ENCODE peak calls at places on chromosome 9, in six cellular contexts. One of them, this sample, is unnamed.

GRCh38 chr9:18543406-18543965 is 69.5 kb downstream of the ADAMTSL1 start:
- DNase-seq in tibial artery: no peak
- DNase-seq in uterus: peak; percentile 67
- DNase-seq in A549: no peak
- DNase-seq in body of pancreas: no peak
- DNase-seq in transverse colon: no peak
- DNase-seq in this sample: no peak

GRCh38 chr9:36332006-36332405 is 68.1 kb downstream of the RNF38 start:
- DNase-seq in tibial artery: no peak
- DNase-seq in uterus: no peak
- DNase-seq in transverse colon: no peak
- DNase-seq in A549: no peak
- DNase-seq in body of pancreas: no peak
- DNase-seq in this sample: no peak

GRCh38 chr9:84140535-84141101 is 160.0 kb downstream of the RMI1 start:
- DNase-seq in uterus: no peak
- DNase-seq in transverse colon: peak; percentile 74
- DNase-seq in body of pancreas: no peak
- DNase-seq in A549: no peak
- DNase-seq in tibial artery: no peak
- DNase-seq in this sample: peak; percentile 81

GRCh38 chr9:892123-892522 is 50.6 kb downstream of the DMRT1 start:
- DNase-seq in transverse colon: no peak
- DNase-seq in tibial artery: no peak
- DNase-seq in uterus: no peak
- DNase-seq in A549: no peak
- DNase-seq in body of pancreas: no peak
- DNase-seq in this sample: peak; percentile 62

GRCh38 chr9:133600747-133601146 is 8.4 kb downstream of the FAM163B start:
- DNase-seq in A549: no peak
- DNase-seq in tibial artery: no peak
- DNase-seq in body of pancreas: no peak
- DNase-seq in uterus: no peak
- DNase-seq in transverse colon: no peak
- DNase-seq in this sample: no peak

GRCh38 chr9:118325757-118326156 is 621.6 kb downstream of the TLR4 start:
- DNase-seq in A549: no peak
- DNase-seq in body of pancreas: no peak
- DNase-seq in uterus: no peak
- DNase-seq in transverse colon: no peak
- DNase-seq in tibial artery: no peak
- DNase-seq in this sample: no peak

GRCh38 chr9:98010450-98010849 is 27.3 kb downstream of the ANP32B start:
- DNase-seq in body of pancreas: no peak
- DNase-seq in uterus: no peak
- DNase-seq in transverse colon: peak; percentile 51
- DNase-seq in A549: no peak
- DNase-seq in tibial artery: no peak
- DNase-seq in this sample: peak; percentile 63

GRCh38 chr9:90102292-90102901 is 497.6 kb downstream of the GADD45G start:
- DNase-seq in tibial artery: peak; percentile 88
- DNase-seq in transverse colon: peak; percentile 91
- DNase-seq in A549: peak; percentile 88
- DNase-seq in uterus: peak; percentile 85
- DNase-seq in body of pancreas: peak; percentile 92
- DNase-seq in this sample: peak; percentile 93

GRCh38 chr9:121700165-121700830 is 48.9 kb downstream of the DAB2IP start:
- DNase-seq in tibial artery: peak; percentile 89
- DNase-seq in transverse colon: peak; percentile 75
- DNase-seq in body of pancreas: peak; percentile 78
- DNase-seq in uterus: peak; percentile 68
- DNase-seq in A549: peak; percentile 57
- DNase-seq in this sample: peak; percentile 90

GRCh38 chr9:131559416-131560000 is 14.2 kb downstream of the PRRT1B start:
- DNase-seq in uterus: no peak
- DNase-seq in transverse colon: no peak
- DNase-seq in tibial artery: no peak
- DNase-seq in body of pancreas: no peak
- DNase-seq in A549: no peak
- DNase-seq in this sample: no peak

GRCh38 chr9:34377402-34377741 is 674 bp upstream of the MYORG start:
- DNase-seq in transverse colon: peak; percentile 57
- DNase-seq in uterus: no peak
- DNase-seq in A549: peak; percentile 21
- DNase-seq in tibial artery: no peak
- DNase-seq in body of pancreas: peak; percentile 68
- DNase-seq in this sample: no peak

GRCh38 chr9:14522627-14523379 is 170.4 kb downstream of the ZDHHC21 start:
- DNase-seq in A549: no peak
- DNase-seq in body of pancreas: no peak
- DNase-seq in uterus: no peak
- DNase-seq in transverse colon: no peak
- DNase-seq in tibial artery: no peak
- DNase-seq in this sample: no peak

GRCh38 chr9:120869726-120870125 is 7.3 kb downstream of the PHF19 start:
- DNase-seq in tibial artery: no peak
- DNase-seq in A549: no peak
- DNase-seq in body of pancreas: no peak
- DNase-seq in uterus: no peak
- DNase-seq in transverse colon: no peak
- DNase-seq in this sample: no peak

GRCh38 chr9:1647776-1648175 is 367.4 kb upstream of the SMARCA2 start:
- DNase-seq in transverse colon: no peak
- DNase-seq in body of pancreas: no peak
- DNase-seq in uterus: no peak
- DNase-seq in tibial artery: no peak
- DNase-seq in A549: no peak
- DNase-seq in this sample: no peak

GRCh38 chr9:104831681-104832080 is 67.8 kb downstream of the NIPSNAP3B start:
- DNase-seq in uterus: no peak
- DNase-seq in transverse colon: no peak
- DNase-seq in tibial artery: no peak
- DNase-seq in body of pancreas: no peak
- DNase-seq in A549: no peak
- DNase-seq in this sample: peak; percentile 17

GRCh38 chr9:29211681-29212589 is 1638.7 kb upstream of the C9orf72 start:
- DNase-seq in transverse colon: peak; percentile 22
- DNase-seq in body of pancreas: peak; percentile 57
- DNase-seq in A549: peak; percentile 56
- DNase-seq in tibial artery: no peak
- DNase-seq in uterus: peak; percentile 45
- DNase-seq in this sample: peak; percentile 88

GRCh38 chr9:119802115-119802514 is 432.9 kb upstream of the BRINP1 start:
- DNase-seq in A549: no peak
- DNase-seq in tibial artery: no peak
- DNase-seq in uterus: no peak
- DNase-seq in body of pancreas: no peak
- DNase-seq in transverse colon: no peak
- DNase-seq in this sample: no peak

GRCh38 chr9:131015876-131016397 is 7.0 kb downstream of the LAMC3 start:
- DNase-seq in uterus: no peak
- DNase-seq in tibial artery: no peak
- DNase-seq in A549: no peak
- DNase-seq in body of pancreas: no peak
- DNase-seq in transverse colon: no peak
- DNase-seq in this sample: no peak

GRCh38 chr9:71647094-71647591 is 121.2 kb downstream of the CEMIP2 start:
- DNase-seq in uterus: peak; percentile 59
- DNase-seq in tibial artery: peak; percentile 75
- DNase-seq in body of pancreas: peak; percentile 21
- DNase-seq in transverse colon: peak; percentile 79
- DNase-seq in A549: no peak
- DNase-seq in this sample: peak; percentile 55

GRCh38 chr9:131411719-131412681 is 18.1 kb downstream of the PRRC2B start:
- DNase-seq in uterus: no peak
- DNase-seq in tibial artery: no peak
- DNase-seq in transverse colon: no peak
- DNase-seq in A549: no peak
- DNase-seq in body of pancreas: no peak
- DNase-seq in this sample: no peak

GRCh38 chr9:76609285-76610008 is 150.5 kb downstream of the GCNT1 start:
- DNase-seq in transverse colon: no peak
- DNase-seq in A549: no peak
- DNase-seq in body of pancreas: no peak
- DNase-seq in uterus: no peak
- DNase-seq in tibial artery: no peak
- DNase-seq in this sample: no peak

DNA sequence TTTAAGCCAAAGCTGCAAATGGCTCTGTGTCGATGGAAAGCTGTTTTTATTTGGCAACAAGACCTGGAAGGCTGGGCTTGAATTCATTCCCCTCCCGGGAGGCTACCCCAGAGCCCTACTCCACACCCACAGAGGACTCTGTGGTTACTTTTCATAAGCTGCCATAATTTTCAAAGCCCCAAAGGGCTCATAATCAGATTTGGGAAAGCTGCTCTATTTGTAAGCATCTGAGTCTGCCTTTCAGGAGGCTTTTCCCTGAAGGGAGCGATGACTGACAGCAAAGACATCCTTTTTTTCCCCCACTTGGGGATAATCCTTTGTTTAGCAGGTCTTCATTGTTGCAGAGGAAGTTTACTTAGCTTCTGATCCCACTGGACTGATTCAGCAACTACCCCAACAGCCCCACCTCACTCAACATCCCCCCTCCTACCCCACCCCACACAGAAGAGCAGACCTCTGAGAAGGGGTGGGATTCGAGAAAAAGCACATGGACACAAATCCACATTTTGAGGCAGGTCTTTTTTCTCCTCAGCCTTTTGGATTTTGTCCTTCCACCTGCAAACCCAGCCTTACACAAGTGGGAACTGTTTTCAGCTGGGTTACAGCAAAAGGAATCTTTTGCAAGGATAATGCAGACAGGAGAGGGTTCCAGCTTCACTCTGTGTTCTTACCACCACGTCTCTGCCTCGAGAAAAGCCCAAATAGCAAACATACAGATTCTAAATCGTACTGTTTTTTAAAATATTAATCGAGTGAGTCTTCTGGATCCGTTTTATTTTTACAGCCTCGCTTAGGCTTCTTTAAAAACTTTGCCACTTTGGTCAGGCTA is 244.4 kb upstream of the TUT7 start:
- DNase-seq in A549: no peak
- DNase-seq in transverse colon: no peak
- DNase-seq in body of pancreas: no peak
- DNase-seq in uterus: no peak
- DNase-seq in tibial artery: no peak
- DNase-seq in this sample: peak; percentile 46
- H3K4me1 ChIP-seq in A549: no peaks in the 10 kb centered on the region
- H3K4me1 ChIP-seq in transverse colon: peaks cover 4% of the 10 kb centered on the region
- H3K4me1 ChIP-seq in body of pancreas: no peaks in the 10 kb centered on the region
- H3K4me1 ChIP-seq in uterus: peaks cover 14% of the 10 kb centered on the region
- H3K4me1 ChIP-seq in tibial artery: no peaks in the 10 kb centered on the region
- H3K4me1 ChIP-seq in this sample: peaks cover 18% of the 10 kb centered on the region

GRCh38 chr9:12065050-12065449 is 628.1 kb upstream of the TYRP1 start:
- DNase-seq in uterus: no peak
- DNase-seq in transverse colon: no peak
- DNase-seq in tibial artery: no peak
- DNase-seq in A549: no peak
- DNase-seq in body of pancreas: no peak
- DNase-seq in this sample: no peak

GRCh38 chr9:12056874-12057273 is 636.3 kb upstream of the TYRP1 start:
- DNase-seq in transverse colon: no peak
- DNase-seq in A549: no peak
- DNase-seq in tibial artery: no peak
- DNase-seq in body of pancreas: no peak
- DNase-seq in uterus: no peak
- DNase-seq in this sample: no peak

GRCh38 chr9:12060811-12061210 is 632.4 kb upstream of the TYRP1 start:
- DNase-seq in A549: no peak
- DNase-seq in uterus: no peak
- DNase-seq in body of pancreas: no peak
- DNase-seq in transverse colon: no peak
- DNase-seq in tibial artery: no peak
- DNase-seq in this sample: no peak
- H3K9me3 ChIP-seq in A549: peaks cover 3% of the 10 kb centered on the region
- H3K9me3 ChIP-seq in uterus: no peaks in the 10 kb centered on the region
- H3K9me3 ChIP-seq in body of pancreas: no peaks in the 10 kb centered on the region
- H3K9me3 ChIP-seq in transverse colon: peaks cover 3% of the 10 kb centered on the region
- H3K9me3 ChIP-seq in tibial artery: no peaks in the 10 kb centered on the region
- H3K9me3 ChIP-seq in this sample: peaks cover 6% of the 10 kb centered on the region

GRCh38 chr9:124014355-124015026 is 2.9 kb downstream of the LHX2 start:
- DNase-seq in uterus: no peak
- DNase-seq in transverse colon: no peak
- DNase-seq in body of pancreas: no peak
- DNase-seq in tibial artery: no peak
- DNase-seq in A549: no peak
- DNase-seq in this sample: no peak

GRCh38 chr9:124010665-124011321 is 775 bp upstream of the LHX2 start:
- DNase-seq in body of pancreas: no peak
- DNase-seq in A549: peak; percentile 30
- DNase-seq in tibial artery: peak; percentile 55
- DNase-seq in transverse colon: no peak
- DNase-seq in uterus: no peak
- DNase-seq in this sample: peak; percentile 86

GRCh38 chr9:124011460-124012301 is at the start of gene LHX2:
- DNase-seq in transverse colon: peak; percentile 27
- DNase-seq in tibial artery: peak; percentile 62
- DNase-seq in body of pancreas: no peak
- DNase-seq in uterus: no peak
- DNase-seq in A549: peak; percentile 81
- DNase-seq in this sample: peak; percentile 97

GRCh38 chr9:124013263-124014211 is 2.0 kb downstream of the LHX2 start:
- DNase-seq in body of pancreas: no peak
- DNase-seq in transverse colon: no peak
- DNase-seq in tibial artery: peak; percentile 56
- DNase-seq in uterus: no peak
- DNase-seq in A549: no peak
- DNase-seq in this sample: peak; percentile 86

GRCh38 chr9:124012368-124013262 is 1.0 kb downstream of the LHX2 start:
- DNase-seq in body of pancreas: no peak
- DNase-seq in tibial artery: peak; percentile 55
- DNase-seq in A549: no peak
- DNase-seq in uterus: no peak
- DNase-seq in transverse colon: no peak
- DNase-seq in this sample: peak; percentile 74
- H3K4me3 ChIP-seq in body of pancreas: no peak overlapping the region
- H3K4me3 ChIP-seq in tibial artery: peak overlapping the region; percentile 48
- H3K4me3 ChIP-seq in A549: peak overlapping the region; percentile 65
- H3K4me3 ChIP-seq in uterus: no peak overlapping the region
- H3K4me3 ChIP-seq in transverse colon: peak overlapping the region; percentile 39
- H3K4me3 ChIP-seq in this sample: no peak overlapping the region

GRCh38 chr9:93095205-93096130 is 549 bp upstream of the CARD19 start:
- DNase-seq in body of pancreas: peak; percentile 100
- DNase-seq in transverse colon: peak; percentile 100
- DNase-seq in uterus: peak; percentile 100
- DNase-seq in tibial artery: peak; percentile 100
- DNase-seq in A549: peak; percentile 91
- DNase-seq in this sample: peak; percentile 100

GRCh38 chr9:93097496-93098205 is 1.6 kb downstream of the CARD19 start:
- DNase-seq in tibial artery: peak; percentile 87
- DNase-seq in body of pancreas: no peak
- DNase-seq in uterus: peak; percentile 43
- DNase-seq in transverse colon: peak; percentile 42
- DNase-seq in A549: no peak
- DNase-seq in this sample: peak; percentile 45

GRCh38 chr9:93096811-93097382 is 880 bp downstream of the CARD19 start:
- DNase-seq in uterus: peak; percentile 37
- DNase-seq in A549: no peak
- DNase-seq in transverse colon: no peak
- DNase-seq in tibial artery: no peak
- DNase-seq in body of pancreas: no peak
- DNase-seq in this sample: no peak

GRCh38 chr9:93094294-93095204 is 1.5 kb upstream of the CARD19 start:
- DNase-seq in A549: no peak
- DNase-seq in tibial artery: peak; percentile 83
- DNase-seq in body of pancreas: peak; percentile 51
- DNase-seq in uterus: peak; percentile 70
- DNase-seq in transverse colon: peak; percentile 63
- DNase-seq in this sample: peak; percentile 57

GRCh38 chr9:93096131-93096802 is at the start of gene CARD19:
- DNase-seq in uterus: peak; percentile 64
- DNase-seq in A549: peak; percentile 55
- DNase-seq in body of pancreas: peak; percentile 64
- DNase-seq in transverse colon: peak; percentile 78
- DNase-seq in tibial artery: peak; percentile 88
- DNase-seq in this sample: peak; percentile 75
- H3K4me1 ChIP-seq in uterus: peaks cover 25% of the 10 kb centered on the region
- H3K4me1 ChIP-seq in A549: peaks cover 58% of the 10 kb centered on the region
- H3K4me1 ChIP-seq in body of pancreas: peaks cover 38% of the 10 kb centered on the region
- H3K4me1 ChIP-seq in transverse colon: peaks cover 36% of the 10 kb centered on the region
- H3K4me1 ChIP-seq in tibial artery: peaks cover 7% of the 10 kb centered on the region
- H3K4me1 ChIP-seq in this sample: peaks cover 7% of the 10 kb centered on the region

This sample was measured in endodermal cell.